ENCODE peak calls at places on chromosome 16, in five cellular contexts. V is amniotic stem cell, T is EH, Q is fibroblast of gingiva, H is ELF-1. N is an unnamed sample.

GRCh38 chr16:85068746-85069145 is 41.2 kb downstream of the KIAA0513 start:
- DNase-seq in T (no peak), H (no peak), V (no peak), Q (no peak), N (no peak)

GRCh38 chr16:57023541-57024249 is 34.3 kb downstream of the NLRC5 start:
- DNase-seq in T (no peak), H (no peak), Q (no peak), V (no peak), N (no peak)

GRCh38 chr16:8109510-8110369 is 480.6 kb downstream of the TMEM114 start:
- DNase-seq in Q (no peak), T (no peak), V (no peak), H (no peak), N (no peak)

GRCh38 chr16:66324785-66325184 is 41.7 kb upstream of the CDH5 start:
- DNase-seq in T (no peak), H (peak; percentile 72), Q (no peak), V (no peak), N (peak; percentile 78)

GRCh38 chr16:11530171-11530940 is 56.4 kb downstream of the LITAF start:
- DNase-seq in T (peak; percentile 22), Q (no peak), H (no peak), V (no peak), N (no peak)

GRCh38 chr16:85612191-85612800 is 826 bp upstream of the GSE1 start:
- DNase-seq in V (peak; percentile 83), H (peak; percentile 57), T (peak; percentile 95), Q (peak; percentile 89), N (peak; percentile 61)

GRCh38 chr16:29023279-29024278 is 38.7 kb downstream of the LAT start:
- DNase-seq in T (peak; percentile 39), Q (no peak), H (no peak), V (no peak), N (no peak)

GRCh38 chr16:81883235-81883634 is 104.1 kb downstream of the PLCG2 start:
- DNase-seq in Q (no peak), T (no peak), H (no peak), V (no peak), N (no peak)

GRCh38 chr16:81797443-81797842 is 18.4 kb downstream of the PLCG2 start:
- DNase-seq in T (no peak), Q (no peak), V (no peak), H (no peak), N (no peak)

GRCh38 chr16:13426279-13426678 is 493.7 kb upstream of the ERCC4 start:
- DNase-seq in V (no peak), Q (no peak), H (peak; percentile 79), T (no peak), N (peak; percentile 38)

GRCh38 chr16:87828071-87828971 is 41.0 kb downstream of the SLC7A5 start:
- DNase-seq in V (no peak), Q (no peak), H (no peak), T (no peak), N (no peak)

GRCh38 chr16:89349947-89350633 is 132.6 kb downstream of the ZNF778 start:
- DNase-seq in V (no peak), Q (no peak), H (no peak), T (no peak), N (no peak)

GRCh38 chr16:85699224-85699558 is 10.4 kb upstream of the GINS2 start:
- DNase-seq in H (peak; percentile 32), T (no peak), V (no peak), Q (no peak), N (peak; percentile 66)

GRCh38 chr16:79334127-79334526 is 266.4 kb downstream of the MAF start:
- DNase-seq in V (no peak), Q (no peak), H (peak; percentile 46), T (no peak), N (peak; percentile 71)

GRCh38 chr16:16105646-16106045 is 117.6 kb downstream of the ABCC6 start:
- DNase-seq in Q (no peak), V (no peak), H (no peak), T (no peak), N (no peak)

GRCh38 chr16:85129846-85130706 is 17.8 kb upstream of the CIBAR2 start:
- DNase-seq in T (peak; percentile 63), V (no peak), Q (peak; percentile 72), H (no peak), N (no peak)

GRCh38 chr16:10539256-10539655 is 41.1 kb downstream of the EMP2 start:
- DNase-seq in Q (no peak), H (no peak), V (no peak), T (no peak), N (no peak)

GRCh38 chr16:60107467-60107866 is 1373.4 kb upstream of the GOT2 start:
- DNase-seq in T (peak; percentile 87), V (no peak), H (no peak), Q (peak; percentile 64), N (no peak)

GRCh38 chr16:8375208-8375607 is 215.1 kb downstream of the TMEM114 start:
- DNase-seq in V (no peak), Q (no peak), T (no peak), H (no peak), N (no peak)

GRCh38 chr16:2752850-2753522 is 548 bp downstream of the SRRM2 start:
- DNase-seq in Q (peak; percentile 79), H (peak; percentile 57), V (peak; percentile 47), T (peak; percentile 83), N (peak; percentile 90)

N was measured in iPS-NIHi11.